ENCODE peak calls at places on chromosomes 11 and 22, in four cellular contexts. One of them, this sample, is unnamed.

GRCh38 chr11:134988495-134988894 is 576.5 kb upstream of the B3GAT1 start:
- DNase-seq in AG10803: no peak
- DNase-seq in cardiac muscle cell: no peak
- DNase-seq in AG04450: no peak
- DNase-seq in this sample: no peak

GRCh38 chr11:135001581-135001980 is 589.5 kb upstream of the B3GAT1 start:
- DNase-seq in cardiac muscle cell: no peak
- DNase-seq in AG04450: no peak
- DNase-seq in AG10803: no peak
- DNase-seq in this sample: no peak

GRCh38 chr11:74185695-74186094 is 14.6 kb downstream of the PPME1 start:
- DNase-seq in AG10803: no peak
- DNase-seq in cardiac muscle cell: no peak
- DNase-seq in AG04450: peak
- DNase-seq in this sample: no peak

GRCh38 chr11:77619576-77620198 is 17.9 kb downstream of the CLNS1A start:
- DNase-seq in cardiac muscle cell: peak
- DNase-seq in AG10803: peak
- DNase-seq in AG04450: no peak
- DNase-seq in this sample: no peak

GRCh38 chr11:101456812-101457211 is 127.0 kb downstream of the TRPC6 start:
- DNase-seq in AG04450: no peak
- DNase-seq in cardiac muscle cell: no peak
- DNase-seq in AG10803: peak
- DNase-seq in this sample: no peak

GRCh38 chr11:130916238-130916855 is at the start of gene SNX19:
- DNase-seq in cardiac muscle cell: peak
- DNase-seq in AG04450: peak
- DNase-seq in AG10803: peak
- DNase-seq in this sample: peak

GRCh38 chr11:123450593-123450992 is 20.5 kb downstream of the GRAMD1B start:
- DNase-seq in AG10803: peak
- DNase-seq in cardiac muscle cell: no peak
- DNase-seq in AG04450: peak
- DNase-seq in this sample: no peak

GRCh38 chr11:416757-417621 is 2.2 kb upstream of the SIGIRR start:
- DNase-seq in cardiac muscle cell: peak
- DNase-seq in AG04450: no peak
- DNase-seq in AG10803: peak
- DNase-seq in this sample: peak

GRCh38 chr11:11320820-11321219 is 32.2 kb downstream of the CSNK2A3 start:
- DNase-seq in AG10803: no peak
- DNase-seq in cardiac muscle cell: no peak
- DNase-seq in AG04450: no peak
- DNase-seq in this sample: no peak

GRCh38 chr11:86896486-86896885 is 58.7 kb downstream of the FZD4 start:
- DNase-seq in AG10803: peak
- DNase-seq in AG04450: peak
- DNase-seq in cardiac muscle cell: no peak
- DNase-seq in this sample: no peak

GRCh38 chr11:10317281-10317755 is 12.4 kb downstream of the ADM start:
- DNase-seq in AG10803: no peak
- DNase-seq in cardiac muscle cell: no peak
- DNase-seq in AG04450: no peak
- DNase-seq in this sample: no peak

GRCh38 chr11:100735949-100736675 is 49.0 kb downstream of the ARHGAP42 start:
- DNase-seq in AG04450: no peak
- DNase-seq in cardiac muscle cell: no peak
- DNase-seq in AG10803: no peak
- DNase-seq in this sample: no peak

GRCh38 chr11:74636633-74637184 is 44.3 kb downstream of the POLD3 start:
- DNase-seq in AG10803: peak
- DNase-seq in AG04450: peak
- DNase-seq in cardiac muscle cell: no peak
- DNase-seq in this sample: no peak

GRCh38 chr11:33926954-33927552 is 35.2 kb upstream of the LMO2 start:
- DNase-seq in cardiac muscle cell: no peak
- DNase-seq in AG04450: no peak
- DNase-seq in AG10803: no peak
- DNase-seq in this sample: no peak

GRCh38 chr11:70802185-70802584 is 403.9 kb downstream of the CTTN start:
- DNase-seq in AG04450: no peak
- DNase-seq in cardiac muscle cell: no peak
- DNase-seq in AG10803: no peak
- DNase-seq in this sample: no peak

GRCh38 chr11:62652156-62653006 is 721 bp downstream of the INTS5 start:
- DNase-seq in cardiac muscle cell: no peak
- DNase-seq in AG04450: no peak
- DNase-seq in AG10803: no peak
- DNase-seq in this sample: no peak

GRCh38 chr22:17931400-17931825 is 92.9 kb downstream of the MICAL3 start:
- DNase-seq in AG04450: no peak
- DNase-seq in cardiac muscle cell: no peak
- DNase-seq in AG10803: peak
- DNase-seq in this sample: no peak

GRCh38 chr11:111229604-111230003 is 15.9 kb upstream of the POU2AF2 start:
- DNase-seq in cardiac muscle cell: no peak
- DNase-seq in AG04450: no peak
- DNase-seq in AG10803: no peak
- DNase-seq in this sample: no peak

GRCh38 chr11:71206186-71206585 is 46.2 kb downstream of the SHANK2 start:
- DNase-seq in AG04450: no peak
- DNase-seq in AG10803: peak
- DNase-seq in cardiac muscle cell: no peak
- DNase-seq in this sample: no peak

GRCh38 chr11:121297872-121298271 is 5.3 kb downstream of the SC5D start:
- DNase-seq in AG04450: no peak
- DNase-seq in AG10803: no peak
- DNase-seq in cardiac muscle cell: no peak
- DNase-seq in this sample: no peak